ENCODE peak calls at places on chromosomes 6 and 20, in ten cellular contexts. One of them, this sample, is unnamed.

GRCh38 chr6:33827546-33828451 is 24.0 kb upstream of the MLN start:
- DNase-seq in ovary: no peak
- DNase-seq in PC-3: peak
- DNase-seq in CD4-positive, CD25-positive, alpha-beta regulatory T cell: no peak
- DNase-seq in naive thymus-derived CD4-positive, alpha-beta T cell: no peak
- DNase-seq in Peyer's patch: no peak
- DNase-seq in AG04450: no peak
- DNase-seq in NT2/D1: no peak
- DNase-seq in CD8-positive, alpha-beta memory T cell: no peak
- DNase-seq in body of pancreas: no peak
- DNase-seq in this sample: no peak

GRCh38 chr6:22006795-22007194 is 290.0 kb downstream of the PRL start:
- DNase-seq in ovary: no peak
- DNase-seq in NT2/D1: no peak
- DNase-seq in naive thymus-derived CD4-positive, alpha-beta T cell: no peak
- DNase-seq in CD8-positive, alpha-beta memory T cell: no peak
- DNase-seq in Peyer's patch: no peak
- DNase-seq in body of pancreas: no peak
- DNase-seq in PC-3: no peak
- DNase-seq in CD4-positive, CD25-positive, alpha-beta regulatory T cell: no peak
- DNase-seq in AG04450: no peak
- DNase-seq in this sample: no peak

GRCh38 chr6:43897571-43898302 is 127.7 kb downstream of the VEGFA start:
- DNase-seq in Peyer's patch: peak
- DNase-seq in CD8-positive, alpha-beta memory T cell: no peak
- DNase-seq in naive thymus-derived CD4-positive, alpha-beta T cell: no peak
- DNase-seq in PC-3: no peak
- DNase-seq in CD4-positive, CD25-positive, alpha-beta regulatory T cell: no peak
- DNase-seq in NT2/D1: no peak
- DNase-seq in AG04450: no peak
- DNase-seq in body of pancreas: no peak
- DNase-seq in ovary: no peak
- DNase-seq in this sample: no peak

GRCh38 chr6:118660218-118660569 is 8.8 kb upstream of the CEP85L start:
- DNase-seq in NT2/D1: no peak
- DNase-seq in ovary: no peak
- DNase-seq in CD8-positive, alpha-beta memory T cell: peak
- DNase-seq in body of pancreas: no peak
- DNase-seq in CD4-positive, CD25-positive, alpha-beta regulatory T cell: peak
- DNase-seq in PC-3: no peak
- DNase-seq in naive thymus-derived CD4-positive, alpha-beta T cell: peak
- DNase-seq in AG04450: no peak
- DNase-seq in Peyer's patch: no peak
- DNase-seq in this sample: no peak

GRCh38 chr6:21522007-21522758 is 71.4 kb upstream of the SOX4 start:
- DNase-seq in CD8-positive, alpha-beta memory T cell: no peak
- DNase-seq in ovary: no peak
- DNase-seq in AG04450: no peak
- DNase-seq in NT2/D1: no peak
- DNase-seq in naive thymus-derived CD4-positive, alpha-beta T cell: no peak
- DNase-seq in Peyer's patch: no peak
- DNase-seq in PC-3: no peak
- DNase-seq in body of pancreas: no peak
- DNase-seq in CD4-positive, CD25-positive, alpha-beta regulatory T cell: no peak
- DNase-seq in this sample: no peak

GRCh38 chr6:26485401-26485800 is 14.7 kb upstream of the BTN1A1 start:
- DNase-seq in CD8-positive, alpha-beta memory T cell: no peak
- DNase-seq in naive thymus-derived CD4-positive, alpha-beta T cell: no peak
- DNase-seq in AG04450: no peak
- DNase-seq in PC-3: no peak
- DNase-seq in CD4-positive, CD25-positive, alpha-beta regulatory T cell: no peak
- DNase-seq in NT2/D1: no peak
- DNase-seq in Peyer's patch: no peak
- DNase-seq in ovary: no peak
- DNase-seq in body of pancreas: no peak
- DNase-seq in this sample: no peak

GRCh38 chr20:13922241-13922640 is 68.2 kb downstream of the SEL1L2 start:
- DNase-seq in CD4-positive, CD25-positive, alpha-beta regulatory T cell: no peak
- DNase-seq in body of pancreas: no peak
- DNase-seq in PC-3: peak
- DNase-seq in Peyer's patch: no peak
- DNase-seq in ovary: no peak
- DNase-seq in AG04450: no peak
- DNase-seq in naive thymus-derived CD4-positive, alpha-beta T cell: no peak
- DNase-seq in CD8-positive, alpha-beta memory T cell: no peak
- DNase-seq in NT2/D1: no peak
- DNase-seq in this sample: no peak

GRCh38 chr20:13717631-13718044 is 67.1 kb downstream of the ESF1 start:
- DNase-seq in ovary: no peak
- DNase-seq in naive thymus-derived CD4-positive, alpha-beta T cell: no peak
- DNase-seq in NT2/D1: no peak
- DNase-seq in CD8-positive, alpha-beta memory T cell: no peak
- DNase-seq in CD4-positive, CD25-positive, alpha-beta regulatory T cell: no peak
- DNase-seq in body of pancreas: no peak
- DNase-seq in Peyer's patch: no peak
- DNase-seq in PC-3: no peak
- DNase-seq in AG04450: no peak
- DNase-seq in this sample: no peak

GRCh38 chr6:150119256-150119655 is 23.6 kb upstream of the PPP1R14C start:
- DNase-seq in naive thymus-derived CD4-positive, alpha-beta T cell: no peak
- DNase-seq in AG04450: no peak
- DNase-seq in ovary: no peak
- DNase-seq in CD8-positive, alpha-beta memory T cell: no peak
- DNase-seq in PC-3: no peak
- DNase-seq in Peyer's patch: no peak
- DNase-seq in body of pancreas: no peak
- DNase-seq in NT2/D1: no peak
- DNase-seq in CD4-positive, CD25-positive, alpha-beta regulatory T cell: no peak
- DNase-seq in this sample: no peak

GRCh38 chr6:151160869-151161268 is 78.9 kb upstream of the AKAP12 start:
- DNase-seq in body of pancreas: peak
- DNase-seq in NT2/D1: no peak
- DNase-seq in CD4-positive, CD25-positive, alpha-beta regulatory T cell: no peak
- DNase-seq in AG04450: no peak
- DNase-seq in PC-3: no peak
- DNase-seq in ovary: no peak
- DNase-seq in naive thymus-derived CD4-positive, alpha-beta T cell: no peak
- DNase-seq in CD8-positive, alpha-beta memory T cell: no peak
- DNase-seq in Peyer's patch: no peak
- DNase-seq in this sample: no peak

GRCh38 chr6:40822619-40823018 is 216.4 kb downstream of the UNC5CL start:
- DNase-seq in ovary: no peak
- DNase-seq in naive thymus-derived CD4-positive, alpha-beta T cell: no peak
- DNase-seq in CD4-positive, CD25-positive, alpha-beta regulatory T cell: no peak
- DNase-seq in Peyer's patch: no peak
- DNase-seq in NT2/D1: no peak
- DNase-seq in PC-3: no peak
- DNase-seq in CD8-positive, alpha-beta memory T cell: no peak
- DNase-seq in body of pancreas: no peak
- DNase-seq in AG04450: no peak
- DNase-seq in this sample: no peak

DNA sequence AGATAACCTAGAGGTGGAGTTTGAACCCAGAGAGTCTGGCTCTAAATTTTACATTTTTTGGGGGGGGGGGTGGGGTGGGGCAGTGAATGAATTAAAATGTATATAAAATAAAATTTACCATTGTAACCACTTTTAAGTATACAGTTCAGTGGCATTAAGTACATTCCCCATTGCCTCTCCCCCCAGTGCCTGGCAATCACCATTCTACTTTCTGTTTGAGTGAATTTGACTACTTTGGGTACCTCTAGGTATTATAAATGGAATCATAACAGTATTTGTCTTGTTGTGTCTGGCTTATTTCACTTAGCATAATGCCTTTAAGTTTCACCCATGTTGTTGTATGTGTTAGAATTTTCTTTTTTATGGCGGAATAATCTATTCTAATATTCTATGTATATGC is 2.7 kb downstream of the FAM110A start:
- DNase-seq in naive thymus-derived CD4-positive, alpha-beta T cell: no peak
- DNase-seq in NT2/D1: no peak
- DNase-seq in CD4-positive, CD25-positive, alpha-beta regulatory T cell: no peak
- DNase-seq in AG04450: no peak
- DNase-seq in Peyer's patch: no peak
- DNase-seq in ovary: no peak
- DNase-seq in body of pancreas: no peak
- DNase-seq in PC-3: no peak
- DNase-seq in CD8-positive, alpha-beta memory T cell: no peak
- DNase-seq in this sample: no peak
- H3K4me3 ChIP-seq in naive thymus-derived CD4-positive, alpha-beta T cell: no peak
- H3K4me3 ChIP-seq in NT2/D1: no peak
- H3K4me3 ChIP-seq in CD4-positive, CD25-positive, alpha-beta regulatory T cell: peak
- H3K4me3 ChIP-seq in AG04450: no peak
- H3K4me3 ChIP-seq in Peyer's patch: no peak
- H3K4me3 ChIP-seq in ovary: no peak
- H3K4me3 ChIP-seq in body of pancreas: no peak
- H3K4me3 ChIP-seq in PC-3: no peak
- H3K4me3 ChIP-seq in CD8-positive, alpha-beta memory T cell: peak
- H3K4me3 ChIP-seq in this sample: no peak

GRCh38 chr20:57389695-57390603 is 1.2 kb upstream of the RBM38 start:
- DNase-seq in CD8-positive, alpha-beta memory T cell: peak
- DNase-seq in body of pancreas: no peak
- DNase-seq in NT2/D1: no peak
- DNase-seq in Peyer's patch: peak
- DNase-seq in PC-3: no peak
- DNase-seq in ovary: peak
- DNase-seq in AG04450: no peak
- DNase-seq in naive thymus-derived CD4-positive, alpha-beta T cell: peak
- DNase-seq in CD4-positive, CD25-positive, alpha-beta regulatory T cell: no peak
- DNase-seq in this sample: no peak

GRCh38 chr20:57387463-57387862 is 3.7 kb upstream of the RBM38 start:
- DNase-seq in body of pancreas: no peak
- DNase-seq in PC-3: no peak
- DNase-seq in AG04450: no peak
- DNase-seq in naive thymus-derived CD4-positive, alpha-beta T cell: no peak
- DNase-seq in NT2/D1: no peak
- DNase-seq in Peyer's patch: peak
- DNase-seq in CD8-positive, alpha-beta memory T cell: no peak
- DNase-seq in ovary: no peak
- DNase-seq in CD4-positive, CD25-positive, alpha-beta regulatory T cell: no peak
- DNase-seq in this sample: no peak

GRCh38 chr20:57390604-57391438 is at the start of gene RBM38:
- DNase-seq in ovary: peak
- DNase-seq in CD4-positive, CD25-positive, alpha-beta regulatory T cell: peak
- DNase-seq in PC-3: peak
- DNase-seq in NT2/D1: no peak
- DNase-seq in AG04450: peak
- DNase-seq in Peyer's patch: peak
- DNase-seq in CD8-positive, alpha-beta memory T cell: peak
- DNase-seq in body of pancreas: peak
- DNase-seq in naive thymus-derived CD4-positive, alpha-beta T cell: peak
- DNase-seq in this sample: no peak

GRCh38 chr20:57387945-57388351 is 3.2 kb upstream of the RBM38 start:
- DNase-seq in CD8-positive, alpha-beta memory T cell: no peak
- DNase-seq in CD4-positive, CD25-positive, alpha-beta regulatory T cell: no peak
- DNase-seq in AG04450: no peak
- DNase-seq in NT2/D1: no peak
- DNase-seq in body of pancreas: no peak
- DNase-seq in ovary: peak
- DNase-seq in PC-3: no peak
- DNase-seq in Peyer's patch: no peak
- DNase-seq in naive thymus-derived CD4-positive, alpha-beta T cell: no peak
- DNase-seq in this sample: no peak

DNA sequence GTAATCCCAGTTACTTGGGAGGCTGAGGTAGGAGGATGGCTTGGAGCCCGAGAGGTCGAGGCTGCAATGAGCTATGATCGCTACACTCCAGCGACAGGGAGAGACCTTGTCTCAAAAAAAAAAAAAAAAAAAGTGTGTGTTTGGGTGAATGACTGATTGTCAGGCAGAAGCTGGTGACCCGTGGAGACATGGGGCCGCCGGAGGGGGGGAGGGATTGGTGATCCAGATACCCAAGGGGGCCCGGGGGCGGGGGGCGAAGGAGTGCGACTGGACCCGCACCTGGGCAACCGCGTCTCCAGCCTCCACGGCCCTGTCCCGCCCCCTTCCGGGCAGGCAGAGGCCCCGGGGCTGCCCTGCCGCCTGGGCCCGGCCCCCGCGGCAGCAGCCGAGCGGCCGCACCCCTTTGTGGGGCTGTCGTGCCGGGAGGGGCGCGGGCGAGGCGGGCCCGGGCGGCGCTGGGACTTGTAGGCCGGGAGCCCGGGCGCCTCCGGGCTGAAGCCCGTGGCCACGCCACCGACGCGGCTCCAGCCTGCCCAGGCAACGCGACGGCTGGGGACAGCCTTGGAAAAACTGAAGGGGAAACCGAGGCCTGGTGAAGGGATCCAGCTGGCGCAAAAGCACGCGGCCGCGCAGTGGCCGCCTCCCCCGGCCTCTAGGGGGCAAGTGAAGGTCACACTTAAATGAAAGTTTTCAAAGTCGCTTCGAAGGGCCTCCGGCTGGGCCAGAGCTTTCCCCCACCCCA is 2.1 kb upstream of the RBM38 start:
- DNase-seq in CD8-positive, alpha-beta memory T cell: peak
- DNase-seq in body of pancreas: peak
- DNase-seq in naive thymus-derived CD4-positive, alpha-beta T cell: peak
- DNase-seq in NT2/D1: no peak
- DNase-seq in PC-3: peak
- DNase-seq in Peyer's patch: peak
- DNase-seq in AG04450: no peak
- DNase-seq in CD4-positive, CD25-positive, alpha-beta regulatory T cell: peak
- DNase-seq in ovary: peak
- DNase-seq in this sample: peak
- H3K4me3 ChIP-seq in CD8-positive, alpha-beta memory T cell: peak
- H3K4me3 ChIP-seq in body of pancreas: no peak
- H3K4me3 ChIP-seq in naive thymus-derived CD4-positive, alpha-beta T cell: peak
- H3K4me3 ChIP-seq in NT2/D1: peak
- H3K4me3 ChIP-seq in PC-3: peak
- H3K4me3 ChIP-seq in Peyer's patch: peak
- H3K4me3 ChIP-seq in AG04450: peak
- H3K4me3 ChIP-seq in CD4-positive, CD25-positive, alpha-beta regulatory T cell: peak
- H3K4me3 ChIP-seq in ovary: peak
- H3K4me3 ChIP-seq in this sample: peak

DNA sequence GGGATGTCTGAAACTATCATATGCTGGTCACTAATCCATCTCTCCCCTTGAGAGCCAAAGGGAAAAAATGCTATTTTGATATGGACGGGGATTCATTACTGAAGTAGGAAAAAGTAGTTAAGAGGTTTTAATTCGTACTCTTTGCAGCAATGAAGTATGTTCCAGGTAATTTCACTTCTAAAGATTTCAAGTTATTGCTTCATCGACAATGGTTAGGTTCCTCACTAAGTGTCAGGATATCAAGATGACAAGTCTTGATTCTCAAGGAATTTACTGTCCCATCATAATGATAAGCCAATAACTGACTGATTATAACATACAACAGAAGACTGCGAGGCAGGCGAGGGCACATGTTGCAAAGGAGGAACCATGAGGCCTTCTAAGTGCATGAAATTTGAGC is 57.0 kb downstream of the GMDS start:
- DNase-seq in body of pancreas: no peak
- DNase-seq in naive thymus-derived CD4-positive, alpha-beta T cell: no peak
- DNase-seq in AG04450: no peak
- DNase-seq in CD8-positive, alpha-beta memory T cell: no peak
- DNase-seq in PC-3: no peak
- DNase-seq in ovary: no peak
- DNase-seq in CD4-positive, CD25-positive, alpha-beta regulatory T cell: no peak
- DNase-seq in Peyer's patch: no peak
- DNase-seq in NT2/D1: no peak
- DNase-seq in this sample: no peak
- H3K4me3 ChIP-seq in body of pancreas: no peak
- H3K4me3 ChIP-seq in naive thymus-derived CD4-positive, alpha-beta T cell: no peak
- H3K4me3 ChIP-seq in AG04450: no peak
- H3K4me3 ChIP-seq in CD8-positive, alpha-beta memory T cell: no peak
- H3K4me3 ChIP-seq in PC-3: no peak
- H3K4me3 ChIP-seq in ovary: no peak
- H3K4me3 ChIP-seq in CD4-positive, CD25-positive, alpha-beta regulatory T cell: no peak
- H3K4me3 ChIP-seq in Peyer's patch: no peak
- H3K4me3 ChIP-seq in NT2/D1: no peak
- H3K4me3 ChIP-seq in this sample: no peak

GRCh38 chr6:133637874-133638273 is 251.0 kb upstream of the TCF21 start:
- DNase-seq in NT2/D1: no peak
- DNase-seq in naive thymus-derived CD4-positive, alpha-beta T cell: no peak
- DNase-seq in body of pancreas: no peak
- DNase-seq in PC-3: no peak
- DNase-seq in ovary: peak
- DNase-seq in CD4-positive, CD25-positive, alpha-beta regulatory T cell: no peak
- DNase-seq in Peyer's patch: no peak
- DNase-seq in AG04450: no peak
- DNase-seq in CD8-positive, alpha-beta memory T cell: no peak
- DNase-seq in this sample: no peak
- H3K4me3 ChIP-seq in NT2/D1: no peak
- H3K4me3 ChIP-seq in naive thymus-derived CD4-positive, alpha-beta T cell: no peak
- H3K4me3 ChIP-seq in body of pancreas: no peak
- H3K4me3 ChIP-seq in PC-3: no peak
- H3K4me3 ChIP-seq in ovary: no peak
- H3K4me3 ChIP-seq in CD4-positive, CD25-positive, alpha-beta regulatory T cell: no peak
- H3K4me3 ChIP-seq in Peyer's patch: no peak
- H3K4me3 ChIP-seq in AG04450: no peak
- H3K4me3 ChIP-seq in CD8-positive, alpha-beta memory T cell: no peak
- H3K4me3 ChIP-seq in this sample: no peak